ENCODE peak calls at places on chromosomes 7 and 10, in nine cellular contexts. One of them, this sample, is unnamed.

GRCh38 chr7:35846816-35847412 is 46.1 kb downstream of the SEPTIN7 start:
- DNase-seq in B cell: no peak
- DNase-seq in right atrium auricular region: no peak
- DNase-seq in lower lobe of right lung: no peak
- DNase-seq in lower leg skin: no peak
- DNase-seq in epithelial cell of esophagus: no peak
- DNase-seq in AG10803: no peak
- DNase-seq in mucosa of descending colon: no peak
- DNase-seq in upper lobe of right lung: no peak
- DNase-seq in this sample: no peak

GRCh38 chr10:122021421-122021820 is 32.5 kb downstream of the TACC2 start:
- DNase-seq in epithelial cell of esophagus: peak; percentile 32
- DNase-seq in right atrium auricular region: no peak
- DNase-seq in lower leg skin: peak; percentile 79
- DNase-seq in B cell: no peak
- DNase-seq in mucosa of descending colon: no peak
- DNase-seq in lower lobe of right lung: no peak
- DNase-seq in AG10803: peak; percentile 62
- DNase-seq in upper lobe of right lung: no peak
- DNase-seq in this sample: no peak

GRCh38 chr10:94206176-94206575 is 156.6 kb downstream of the NOC3L start:
- DNase-seq in lower leg skin: no peak
- DNase-seq in lower lobe of right lung: no peak
- DNase-seq in AG10803: no peak
- DNase-seq in right atrium auricular region: no peak
- DNase-seq in upper lobe of right lung: no peak
- DNase-seq in mucosa of descending colon: no peak
- DNase-seq in epithelial cell of esophagus: no peak
- DNase-seq in B cell: no peak
- DNase-seq in this sample: no peak

GRCh38 chr7:139060838-139061237 is 25.0 kb upstream of the ZC3HAV1L start:
- DNase-seq in AG10803: peak; percentile 57
- DNase-seq in right atrium auricular region: no peak
- DNase-seq in mucosa of descending colon: no peak
- DNase-seq in B cell: no peak
- DNase-seq in lower lobe of right lung: no peak
- DNase-seq in upper lobe of right lung: no peak
- DNase-seq in lower leg skin: no peak
- DNase-seq in epithelial cell of esophagus: no peak
- DNase-seq in this sample: no peak

GRCh38 chr7:94697671-94697994 is 41.7 kb upstream of the SGCE start:
- DNase-seq in B cell: no peak
- DNase-seq in epithelial cell of esophagus: no peak
- DNase-seq in upper lobe of right lung: no peak
- DNase-seq in lower leg skin: no peak
- DNase-seq in lower lobe of right lung: no peak
- DNase-seq in AG10803: no peak
- DNase-seq in right atrium auricular region: no peak
- DNase-seq in mucosa of descending colon: no peak
- DNase-seq in this sample: no peak

GRCh38 chr7:50339990-50340500 is 35.5 kb downstream of the IKZF1 start:
- DNase-seq in upper lobe of right lung: no peak
- DNase-seq in lower leg skin: no peak
- DNase-seq in mucosa of descending colon: no peak
- DNase-seq in lower lobe of right lung: no peak
- DNase-seq in right atrium auricular region: no peak
- DNase-seq in AG10803: no peak
- DNase-seq in epithelial cell of esophagus: no peak
- DNase-seq in B cell: peak; percentile 65
- DNase-seq in this sample: no peak

GRCh38 chr10:4315529-4315928 is 510.5 kb upstream of the AKR1E2 start:
- DNase-seq in epithelial cell of esophagus: no peak
- DNase-seq in right atrium auricular region: no peak
- DNase-seq in AG10803: peak; percentile 68
- DNase-seq in lower leg skin: peak; percentile 41
- DNase-seq in lower lobe of right lung: no peak
- DNase-seq in mucosa of descending colon: no peak
- DNase-seq in upper lobe of right lung: no peak
- DNase-seq in B cell: no peak
- DNase-seq in this sample: no peak

GRCh38 chr10:110364531-110364937 is 59.8 kb upstream of the SMNDC1 start:
- DNase-seq in lower leg skin: no peak
- DNase-seq in B cell: no peak
- DNase-seq in AG10803: no peak
- DNase-seq in lower lobe of right lung: no peak
- DNase-seq in right atrium auricular region: no peak
- DNase-seq in epithelial cell of esophagus: peak; percentile 88
- DNase-seq in upper lobe of right lung: no peak
- DNase-seq in mucosa of descending colon: no peak
- DNase-seq in this sample: no peak

GRCh38 chr7:13309535-13309934 is 622.1 kb downstream of the ARL4A start:
- DNase-seq in AG10803: no peak
- DNase-seq in mucosa of descending colon: no peak
- DNase-seq in right atrium auricular region: no peak
- DNase-seq in lower leg skin: no peak
- DNase-seq in upper lobe of right lung: no peak
- DNase-seq in B cell: no peak
- DNase-seq in lower lobe of right lung: no peak
- DNase-seq in epithelial cell of esophagus: no peak
- DNase-seq in this sample: no peak

GRCh38 chr7:96188623-96188991 is 133.3 kb downstream of the SLC25A13 start:
- DNase-seq in epithelial cell of esophagus: no peak
- DNase-seq in AG10803: peak; percentile 23
- DNase-seq in right atrium auricular region: no peak
- DNase-seq in mucosa of descending colon: no peak
- DNase-seq in upper lobe of right lung: no peak
- DNase-seq in B cell: no peak
- DNase-seq in lower lobe of right lung: no peak
- DNase-seq in lower leg skin: no peak
- DNase-seq in this sample: no peak

GRCh38 chr7:6256709-6257535 is 15.5 kb downstream of the CYTH3 start:
- DNase-seq in right atrium auricular region: peak; percentile 77
- DNase-seq in lower lobe of right lung: peak; percentile 54
- DNase-seq in epithelial cell of esophagus: peak; percentile 68
- DNase-seq in lower leg skin: peak; percentile 61
- DNase-seq in mucosa of descending colon: no peak
- DNase-seq in upper lobe of right lung: no peak
- DNase-seq in AG10803: peak; percentile 89
- DNase-seq in B cell: no peak
- DNase-seq in this sample: no peak

GRCh38 chr7:36238138-36238537 is 85.1 kb downstream of the EEPD1 start:
- DNase-seq in upper lobe of right lung: no peak
- DNase-seq in AG10803: no peak
- DNase-seq in B cell: no peak
- DNase-seq in lower leg skin: no peak
- DNase-seq in lower lobe of right lung: no peak
- DNase-seq in epithelial cell of esophagus: no peak
- DNase-seq in right atrium auricular region: no peak
- DNase-seq in mucosa of descending colon: no peak
- DNase-seq in this sample: no peak

GRCh38 chr10:124697837-124698559 is 46.2 kb downstream of the FAM53B start:
- DNase-seq in mucosa of descending colon: peak; percentile 41
- DNase-seq in right atrium auricular region: no peak
- DNase-seq in upper lobe of right lung: peak; percentile 63
- DNase-seq in lower leg skin: no peak
- DNase-seq in AG10803: no peak
- DNase-seq in B cell: peak; percentile 59
- DNase-seq in epithelial cell of esophagus: no peak
- DNase-seq in lower lobe of right lung: no peak
- DNase-seq in this sample: no peak

GRCh38 chr7:106029941-106030340 is 66.9 kb downstream of the CDHR3 start:
- DNase-seq in epithelial cell of esophagus: no peak
- DNase-seq in right atrium auricular region: no peak
- DNase-seq in AG10803: no peak
- DNase-seq in upper lobe of right lung: no peak
- DNase-seq in lower lobe of right lung: no peak
- DNase-seq in mucosa of descending colon: no peak
- DNase-seq in lower leg skin: no peak
- DNase-seq in B cell: no peak
- DNase-seq in this sample: no peak
- TF ChIP-seq CTCF in epithelial cell of esophagus: no peak
- TF ChIP-seq CTCF in right atrium auricular region: no peak
- TF ChIP-seq CTCF in AG10803: no peak
- TF ChIP-seq CTCF in upper lobe of right lung: no peak
- TF ChIP-seq CTCF in lower lobe of right lung: no peak
- TF ChIP-seq CTCF in mucosa of descending colon: no peak
- TF ChIP-seq CTCF in lower leg skin: no peak
- TF ChIP-seq CTCF in B cell: no peak
- TF ChIP-seq CTCF in this sample: no peak

GRCh38 chr10:47354162-47354561 is 6.0 kb downstream of the RBP3 start:
- DNase-seq in B cell: no peak
- DNase-seq in upper lobe of right lung: no peak
- DNase-seq in right atrium auricular region: no peak
- DNase-seq in mucosa of descending colon: no peak
- DNase-seq in lower leg skin: no peak
- DNase-seq in AG10803: no peak
- DNase-seq in epithelial cell of esophagus: no peak
- DNase-seq in lower lobe of right lung: no peak
- DNase-seq in this sample: no peak
- TF ChIP-seq CTCF in B cell: no peak
- TF ChIP-seq CTCF in upper lobe of right lung: no peak
- TF ChIP-seq CTCF in right atrium auricular region: no peak
- TF ChIP-seq CTCF in mucosa of descending colon: no peak
- TF ChIP-seq CTCF in lower leg skin: no peak
- TF ChIP-seq CTCF in AG10803: peak; percentile 28
- TF ChIP-seq CTCF in epithelial cell of esophagus: peak; percentile 23
- TF ChIP-seq CTCF in lower lobe of right lung: no peak
- TF ChIP-seq CTCF in this sample: peak; percentile 27

GRCh38 chr7:44347546-44348114 is 22.2 kb upstream of the CAMK2B start:
- DNase-seq in AG10803: no peak
- DNase-seq in lower lobe of right lung: no peak
- DNase-seq in right atrium auricular region: no peak
- DNase-seq in B cell: no peak
- DNase-seq in lower leg skin: no peak
- DNase-seq in epithelial cell of esophagus: no peak
- DNase-seq in mucosa of descending colon: no peak
- DNase-seq in upper lobe of right lung: no peak
- DNase-seq in this sample: no peak

GRCh38 chr7:44353668-44354067 is 28.3 kb upstream of the CAMK2B start:
- DNase-seq in mucosa of descending colon: no peak
- DNase-seq in right atrium auricular region: no peak
- DNase-seq in AG10803: no peak
- DNase-seq in lower lobe of right lung: no peak
- DNase-seq in upper lobe of right lung: no peak
- DNase-seq in epithelial cell of esophagus: no peak
- DNase-seq in B cell: no peak
- DNase-seq in lower leg skin: no peak
- DNase-seq in this sample: no peak

GRCh38 chr7:44346063-44346462 is 20.7 kb upstream of the CAMK2B start:
- DNase-seq in lower lobe of right lung: no peak
- DNase-seq in mucosa of descending colon: no peak
- DNase-seq in upper lobe of right lung: no peak
- DNase-seq in B cell: no peak
- DNase-seq in right atrium auricular region: no peak
- DNase-seq in epithelial cell of esophagus: no peak
- DNase-seq in lower leg skin: no peak
- DNase-seq in AG10803: no peak
- DNase-seq in this sample: no peak

GRCh38 chr7:44348851-44349781 is 23.7 kb upstream of the CAMK2B start:
- DNase-seq in lower leg skin: no peak
- DNase-seq in epithelial cell of esophagus: no peak
- DNase-seq in mucosa of descending colon: no peak
- DNase-seq in AG10803: no peak
- DNase-seq in right atrium auricular region: no peak
- DNase-seq in lower lobe of right lung: no peak
- DNase-seq in B cell: no peak
- DNase-seq in upper lobe of right lung: no peak
- DNase-seq in this sample: no peak

GRCh38 chr7:44348300-44348699 is 22.9 kb upstream of the CAMK2B start:
- DNase-seq in right atrium auricular region: no peak
- DNase-seq in lower lobe of right lung: no peak
- DNase-seq in upper lobe of right lung: no peak
- DNase-seq in B cell: no peak
- DNase-seq in mucosa of descending colon: no peak
- DNase-seq in lower leg skin: no peak
- DNase-seq in epithelial cell of esophagus: peak; percentile 34
- DNase-seq in AG10803: peak; percentile 34
- DNase-seq in this sample: no peak
- TF ChIP-seq CTCF in right atrium auricular region: peak; percentile 17
- TF ChIP-seq CTCF in lower lobe of right lung: peak; percentile 13
- TF ChIP-seq CTCF in upper lobe of right lung: no peak
- TF ChIP-seq CTCF in B cell: no peak
- TF ChIP-seq CTCF in mucosa of descending colon: no peak
- TF ChIP-seq CTCF in lower leg skin: no peak
- TF ChIP-seq CTCF in epithelial cell of esophagus: peak; percentile 9
- TF ChIP-seq CTCF in AG10803: peak; percentile 60
- TF ChIP-seq CTCF in this sample: peak; percentile 49

GRCh38 chr10:70052462-70053211 is at the start of gene MACROH2A2:
- DNase-seq in right atrium auricular region: peak; percentile 65
- DNase-seq in upper lobe of right lung: peak; percentile 79
- DNase-seq in lower leg skin: peak; percentile 19
- DNase-seq in epithelial cell of esophagus: peak; percentile 73
- DNase-seq in B cell: no peak
- DNase-seq in mucosa of descending colon: peak; percentile 72
- DNase-seq in AG10803: peak; percentile 59
- DNase-seq in lower lobe of right lung: peak; percentile 53
- DNase-seq in this sample: peak; percentile 90
- TF ChIP-seq CTCF in right atrium auricular region: peak; percentile 60
- TF ChIP-seq CTCF in upper lobe of right lung: peak; percentile 26
- TF ChIP-seq CTCF in lower leg skin: no peak
- TF ChIP-seq CTCF in epithelial cell of esophagus: peak; percentile 49
- TF ChIP-seq CTCF in B cell: no peak
- TF ChIP-seq CTCF in mucosa of descending colon: no peak
- TF ChIP-seq CTCF in AG10803: peak; percentile 45
- TF ChIP-seq CTCF in lower lobe of right lung: peak; percentile 28
- TF ChIP-seq CTCF in this sample: peak; percentile 65

DNA sequence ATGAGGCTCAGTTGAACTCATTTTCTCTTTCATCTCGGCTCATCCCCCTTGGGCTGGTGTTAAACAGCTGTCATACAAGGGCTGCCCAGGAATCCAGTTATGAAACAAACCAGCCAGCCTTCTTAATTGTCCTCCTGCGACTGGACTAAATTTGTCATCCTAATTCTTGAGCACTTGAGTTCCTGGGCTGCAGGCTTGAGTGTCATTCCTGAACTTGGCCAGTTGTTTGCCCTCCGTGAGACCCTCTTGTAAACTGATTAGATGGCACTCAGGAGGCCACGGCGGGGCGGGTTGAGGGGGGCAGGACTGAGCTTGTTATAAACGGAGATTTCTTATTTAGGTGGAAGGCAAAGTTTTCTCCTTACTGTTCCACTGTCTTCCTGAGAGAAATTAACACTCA is 94.9 kb downstream of the SORCS3 start:
- DNase-seq in B cell: no peak
- DNase-seq in lower lobe of right lung: no peak
- DNase-seq in epithelial cell of esophagus: no peak
- DNase-seq in upper lobe of right lung: no peak
- DNase-seq in right atrium auricular region: no peak
- DNase-seq in lower leg skin: no peak
- DNase-seq in mucosa of descending colon: no peak
- DNase-seq in AG10803: no peak
- DNase-seq in this sample: no peak
- TF ChIP-seq CTCF in B cell: no peak
- TF ChIP-seq CTCF in lower lobe of right lung: no peak
- TF ChIP-seq CTCF in epithelial cell of esophagus: no peak
- TF ChIP-seq CTCF in upper lobe of right lung: no peak
- TF ChIP-seq CTCF in right atrium auricular region: no peak
- TF ChIP-seq CTCF in lower leg skin: no peak
- TF ChIP-seq CTCF in mucosa of descending colon: no peak
- TF ChIP-seq CTCF in AG10803: no peak
- TF ChIP-seq CTCF in this sample: no peak